ENCODE peak calls at places on chromosomes 2 and 18, in seven cellular contexts. U is left ventricle myocardium inferior, B is body of pancreas, S is endodermal cell, I is SK-N-SH, E is heart left ventricle, Y is uterus. G is an unnamed sample.

GRCh38 chr18:8706981-8707940 is 1.9 kb downstream of the MTCL1 start:
- DNase-seq in E (no peak), Y (peak), U (no peak), S (peak), B (peak), I (peak), G (peak)

GRCh38 chr18:13051950-13052349 is 60.8 kb downstream of the CEP192 start:
- DNase-seq in Y (no peak), B (no peak), I (no peak), E (no peak), U (no peak), S (no peak), G (no peak)

GRCh38 chr2:1678609-1679008 is 65.7 kb downstream of the PXDN start:
- DNase-seq in I (no peak), S (peak), Y (no peak), U (no peak), B (no peak), E (no peak), G (no peak)

GRCh38 chr18:32324173-32324572 is 134.3 kb downstream of the MEP1B start:
- DNase-seq in B (no peak), Y (peak), E (no peak), I (no peak), U (no peak), S (no peak), G (no peak)

GRCh38 chr2:8488001-8488738 is 193.7 kb upstream of the ID2 start:
- DNase-seq in Y (no peak), U (no peak), S (no peak), E (no peak), I (no peak), B (no peak), G (no peak)

GRCh38 chr2:42569883-42570282 is 1.5 kb downstream of the MTA3 start:
- DNase-seq in E (no peak), B (no peak), S (no peak), Y (no peak), I (peak), U (no peak), G (no peak)

GRCh38 chr2:175964195-175964594 is 37.9 kb downstream of the LNPK start:
- DNase-seq in U (no peak), S (no peak), I (no peak), Y (no peak), E (no peak), B (no peak), G (no peak)

GRCh38 chr2:99507964-99508818 is 18.4 kb upstream of the REV1 start:
- DNase-seq in E (no peak), I (peak), U (no peak), Y (no peak), B (no peak), S (no peak), G (no peak)

GRCh38 chr2:238916176-238916874 is 68.4 kb downstream of the TWIST2 start:
- DNase-seq in E (no peak), Y (peak), I (no peak), B (peak), U (no peak), S (no peak), G (no peak)

GRCh38 chr18:75854174-75854573 is 426.7 kb upstream of the SMIM21 start:
- DNase-seq in S (peak), Y (no peak), U (no peak), I (no peak), B (no peak), E (no peak), G (peak)

GRCh38 chr2:197285361-197285760 is 25.2 kb downstream of the ANKRD44 start:
- DNase-seq in U (no peak), E (no peak), Y (no peak), S (no peak), I (no peak), B (no peak), G (no peak)

DNA sequence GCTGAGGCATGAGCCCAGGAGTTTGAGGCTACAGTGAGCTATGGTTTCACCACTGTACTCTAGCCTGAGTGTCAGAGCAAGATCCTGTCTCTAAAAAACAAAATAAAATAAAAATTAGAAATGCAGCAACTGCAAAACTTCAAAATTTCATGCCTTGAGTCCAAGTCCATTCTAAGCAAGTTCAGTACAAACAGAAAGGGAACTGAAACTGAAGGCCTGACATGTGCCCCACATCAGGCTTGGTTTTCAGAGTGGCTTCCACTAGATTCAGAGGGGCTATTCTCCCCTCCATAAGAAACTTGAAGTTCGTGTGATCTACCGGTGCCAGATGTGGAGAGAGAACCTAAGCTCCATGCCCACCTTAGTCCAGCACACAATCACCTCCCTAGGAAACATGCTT is 268.0 kb upstream of the NCKAP5 start:
- DNase-seq in B (no peak), Y (no peak), S (no peak), E (no peak), I (no peak), U (no peak), G (no peak)
- TF ChIP-seq CTCF in B (no peak), Y (no peak), S (no peak), E (no peak), I (no peak), U (no peak), G (no peak)

GRCh38 chr2:177275671-177276070 is 11.1 kb upstream of the NFE2L2 start:
- DNase-seq in Y (no peak), I (no peak), B (no peak), U (no peak), E (no peak), S (no peak), G (no peak)
- H3K4me3 ChIP-seq in Y (no peak), I (no peak), B (no peak), U (peak), E (no peak), S (no peak), G (no peak)

DNA sequence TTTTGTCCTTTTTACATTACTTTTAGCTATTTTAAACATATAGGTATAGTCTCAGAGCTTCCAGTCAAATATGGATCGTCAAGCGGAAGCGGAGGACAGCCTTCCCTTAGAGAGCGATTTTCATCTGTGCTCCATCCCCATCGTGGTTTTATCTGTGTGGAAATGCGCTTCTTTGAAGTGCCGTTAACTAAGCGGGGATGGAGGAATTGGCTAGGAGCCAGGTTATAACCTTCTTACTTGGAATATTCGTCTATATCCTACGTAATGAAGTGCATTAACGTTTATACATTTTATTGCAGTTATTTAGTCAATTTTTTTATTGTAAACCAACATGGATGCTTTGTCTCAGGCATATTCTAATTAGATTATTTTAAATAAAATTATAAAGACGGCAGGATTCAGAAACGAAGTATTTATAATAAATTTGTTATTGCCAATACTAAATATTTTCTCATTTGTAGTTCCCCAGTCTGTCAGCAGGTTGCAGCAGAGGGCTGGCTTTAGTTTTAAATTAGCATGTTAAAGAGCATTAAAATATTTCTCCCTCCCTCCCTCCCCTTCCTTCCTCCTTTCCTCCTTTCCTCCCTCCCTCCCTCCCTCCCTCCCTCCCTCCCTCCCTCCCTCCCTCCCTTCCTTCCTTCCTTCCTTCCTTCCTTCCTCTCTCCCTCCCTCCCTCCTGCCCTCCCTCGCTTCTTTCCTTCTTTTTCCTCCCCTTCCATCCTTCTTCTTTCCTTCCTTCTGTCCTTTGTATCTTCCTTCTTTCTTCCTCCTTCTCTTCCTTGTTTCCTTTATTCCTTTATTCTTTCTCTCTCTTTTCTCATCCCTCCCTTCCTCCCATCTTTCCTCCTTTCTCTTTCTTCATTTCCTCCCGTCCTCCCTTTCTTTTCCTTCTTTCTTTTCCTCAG is 80.6 kb upstream of the DOCK10 start:
- DNase-seq in U (no peak), Y (no peak), E (no peak), B (no peak), S (no peak), I (peak), G (peak)
- TF ChIP-seq CTCF in U (peak), Y (no peak), E (peak), B (peak), S (peak), I (peak), G (peak)

GRCh38 chr2:19250906-19251305 is 107.5 kb downstream of the OSR1 start:
- DNase-seq in U (no peak), B (no peak), I (no peak), Y (no peak), S (no peak), E (no peak), G (no peak)
- H3K4me3 ChIP-seq in U (no peak), B (no peak), I (no peak), Y (no peak), S (no peak), E (no peak), G (no peak)

DNA sequence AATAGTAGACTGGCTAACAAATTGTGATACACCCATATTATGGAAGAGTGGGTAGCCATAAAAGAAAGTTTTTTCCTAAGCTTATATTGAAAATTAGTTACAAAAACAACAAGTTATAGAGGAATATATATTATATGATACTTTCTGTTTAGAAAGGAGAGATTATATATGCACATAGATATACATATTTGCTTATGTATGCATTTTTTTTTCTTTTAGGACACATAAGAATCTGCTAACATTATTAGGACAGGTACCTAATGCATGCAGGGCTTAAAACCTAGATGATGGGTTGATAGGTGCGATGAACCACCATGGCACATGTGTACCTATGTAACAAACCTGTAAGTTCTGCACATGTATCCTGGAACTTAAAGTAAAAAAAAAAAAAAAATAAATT is 179.6 kb upstream of the KCNJ3 start:
- DNase-seq in I (no peak), S (no peak), E (no peak), B (no peak), U (no peak), Y (no peak), G (no peak)
- TF ChIP-seq CTCF in I (no peak), S (no peak), E (no peak), B (no peak), U (no peak), Y (no peak), G (no peak)

GRCh38 chr18:24928479-24928878 is 423.5 kb downstream of the ZNF521 start:
- DNase-seq in S (no peak), Y (no peak), B (no peak), I (no peak), U (no peak), E (no peak), G (no peak)
- H3K4me3 ChIP-seq in S (no peak), Y (no peak), B (no peak), I (no peak), U (no peak), E (no peak), G (no peak)

G was measured in BE2C.